ENCODE peak calls at places on chromosomes 7 and 10, in eight cellular contexts. C is spleen, Q is ovary, N is GM12878, G is IMR-90, R is body of pancreas, O is HCT116, F is heart left ventricle. L is an unnamed sample.

GRCh38 chr10:57988964-57989363 is 278.7 kb downstream of the IPMK start:
- DNase-seq in C (no peak), Q (no peak), N (no peak), G (no peak), R (no peak), O (no peak), F (no peak), L (no peak)

GRCh38 chr7:519974-520458 is 370 bp upstream of the PDGFA start:
- DNase-seq in C (no peak), Q (no peak), N (no peak), G (peak; percentile 36), R (peak; percentile 75), O (no peak), F (peak; percentile 70), L (peak; percentile 66)

GRCh38 chr7:48887500-48887899 is 36.8 kb upstream of the CDC14C start:
- DNase-seq in C (no peak), Q (no peak), N (no peak), G (no peak), R (no peak), O (no peak), F (no peak), L (no peak)

GRCh38 chr10:4512557-4513286 is 313.3 kb upstream of the AKR1E2 start:
- DNase-seq in C (no peak), Q (peak; percentile 26), N (no peak), G (peak; percentile 71), R (peak; percentile 27), O (peak; percentile 36), F (peak; percentile 78), L (no peak)

GRCh38 chr10:58140054-58140453 is 127.6 kb downstream of the IPMK start:
- DNase-seq in C (no peak), Q (no peak), N (no peak), G (no peak), R (no peak), O (no peak), F (no peak), L (no peak)

GRCh38 chr7:74003609-74004008 is 24.4 kb upstream of the ELN start:
- DNase-seq in C (no peak), Q (no peak), N (no peak), G (no peak), R (no peak), O (peak; percentile 56), F (no peak), L (no peak)

GRCh38 chr10:80429521-80429966 is 21.2 kb downstream of the PRXL2A start:
- DNase-seq in C (no peak), Q (no peak), N (no peak), G (no peak), R (no peak), O (peak; percentile 76), F (no peak), L (no peak)

GRCh38 chr10:72295330-72295910 is 21.7 kb downstream of the DDIT4 start:
- DNase-seq in C (no peak), Q (no peak), N (no peak), G (no peak), R (no peak), O (no peak), F (no peak), L (no peak)

GRCh38 chr7:2104107-2104710 is 128.5 kb downstream of the MAD1L1 start:
- DNase-seq in C (peak; percentile 91), Q (peak; percentile 95), N (no peak), G (peak; percentile 93), R (peak; percentile 62), O (peak; percentile 67), F (peak; percentile 88), L (peak; percentile 94)

GRCh38 chr7:9201928-9202327 is 768.5 kb downstream of the NXPH1 start:
- DNase-seq in C (no peak), Q (no peak), N (no peak), G (no peak), R (no peak), O (no peak), F (no peak), L (no peak)

GRCh38 chr7:87505122-87505521 is 29.6 kb upstream of the ABCB4 start:
- DNase-seq in C (no peak), Q (no peak), N (no peak), G (peak; percentile 3), R (no peak), O (no peak), F (no peak), L (no peak)

GRCh38 chr10:1121311-1121970 is 65.3 kb downstream of the WDR37 start:
- DNase-seq in C (no peak), Q (no peak), N (no peak), G (no peak), R (no peak), O (no peak), F (no peak), L (no peak)

GRCh38 chr10:31808258-31809218 is 120.1 kb downstream of the ARHGAP12 start:
- DNase-seq in C (no peak), Q (peak; percentile 29), N (peak; percentile 49), G (peak; percentile 80), R (peak; percentile 12), O (peak; percentile 6), F (peak; percentile 38), L (peak; percentile 44)

GRCh38 chr7:66224171-66224773 is 19.1 kb downstream of the TPST1 start:
- DNase-seq in C (no peak), Q (no peak), N (no peak), G (no peak), R (peak; percentile 46), O (no peak), F (no peak), L (no peak)

GRCh38 chr10:44386546-44387052 is 1.7 kb upstream of the CXCL12 start:
- DNase-seq in C (peak; percentile 84), Q (peak; percentile 68), N (no peak), G (peak; percentile 62), R (peak; percentile 81), O (no peak), F (peak; percentile 65), L (peak; percentile 68)

GRCh38 chr10:112520864-112521263 is 73.8 kb downstream of the VTI1A start:
- DNase-seq in C (no peak), Q (no peak), N (no peak), G (no peak), R (no peak), O (no peak), F (no peak), L (no peak)

GRCh38 chr7:100211342-100211780 is 8.4 kb upstream of the PVRIG start:
- DNase-seq in C (peak; percentile 59), Q (no peak), N (peak; percentile 68), G (no peak), R (no peak), O (no peak), F (no peak), L (no peak)

GRCh38 chr7:99791021-99791420 is 7.0 kb upstream of the CYP3A4 start:
- DNase-seq in C (no peak), Q (no peak), N (no peak), G (peak; percentile 17), R (no peak), O (no peak), F (no peak), L (no peak)

GRCh38 chr10:94038024-94038423 is 44.3 kb downstream of the PLCE1 start:
- DNase-seq in C (no peak), Q (no peak), N (no peak), G (peak; percentile 35), R (no peak), O (no peak), F (no peak), L (no peak)

GRCh38 chr10:129101232-129101980 is 365.6 kb upstream of the MGMT start:
- DNase-seq in C (no peak), Q (no peak), N (no peak), G (no peak), R (no peak), O (no peak), F (no peak), L (no peak)

GRCh38 chr7:74187915-74188675 is 13.9 kb downstream of the EIF4H start:
- DNase-seq in C (no peak), Q (no peak), N (no peak), G (peak; percentile 69), R (no peak), O (no peak), F (no peak), L (no peak)

GRCh38 chr7:151251926-151252835 is 3.7 kb upstream of the SMARCD3 start:
- DNase-seq in C (no peak), Q (peak; percentile 82), N (no peak), G (peak; percentile 69), R (peak; percentile 78), O (no peak), F (peak; percentile 85), L (peak; percentile 78)

GRCh38 chr7:158077441-158077840 is 510.2 kb downstream of the PTPRN2 start:
- DNase-seq in C (peak; percentile 55), Q (no peak), N (no peak), G (no peak), R (peak; percentile 0), O (no peak), F (no peak), L (no peak)

GRCh38 chr7:51316666-51317581 is at the start of gene COBL:
- DNase-seq in C (no peak), Q (peak; percentile 26), N (no peak), G (no peak), R (peak; percentile 71), O (no peak), F (peak; percentile 54), L (no peak)
- TF ChIP-seq POLR2A in C (no peak), Q (no peak), N (no peak), G (no peak), R (peak; percentile 62), O (no peak), F (no peak), L (no peak)

GRCh38 chr10:16893664-16894063 is 76.4 kb upstream of the RSU1 start:
- DNase-seq in C (no peak), Q (no peak), N (no peak), G (no peak), R (no peak), O (no peak), F (no peak), L (no peak)
- TF ChIP-seq POLR2A in C (no peak), Q (no peak), N (no peak), G (no peak), R (no peak), O (no peak), F (no peak), L (no peak)

DNA sequence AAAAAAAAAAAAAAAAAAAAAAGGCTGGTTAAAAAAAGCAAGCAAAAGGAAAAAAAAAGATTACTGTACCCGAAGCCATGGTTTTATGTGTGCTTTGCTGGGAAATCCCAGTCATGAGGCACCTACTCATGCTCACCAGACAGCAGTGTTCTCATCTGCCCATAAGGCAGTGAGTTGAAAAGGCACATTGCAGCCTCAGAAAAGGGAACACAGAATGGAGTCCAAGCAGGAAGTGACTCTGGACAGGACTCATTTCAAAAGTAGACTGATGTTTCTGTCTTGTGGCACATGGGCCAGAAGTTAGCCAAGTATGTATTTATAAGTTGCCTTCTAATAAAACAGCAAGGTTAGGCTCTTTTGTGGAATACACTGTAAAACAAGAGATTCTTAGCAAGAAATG is 40.2 kb downstream of the PDSS1 start:
- DNase-seq in C (no peak), Q (no peak), N (peak; percentile 95), G (peak; percentile 55), R (no peak), O (no peak), F (no peak), L (no peak)
- TF ChIP-seq POLR2A in C (no peak), Q (no peak), N (peak; percentile 76), G (no peak), R (no peak), O (no peak), F (no peak), L (no peak)

DNA sequence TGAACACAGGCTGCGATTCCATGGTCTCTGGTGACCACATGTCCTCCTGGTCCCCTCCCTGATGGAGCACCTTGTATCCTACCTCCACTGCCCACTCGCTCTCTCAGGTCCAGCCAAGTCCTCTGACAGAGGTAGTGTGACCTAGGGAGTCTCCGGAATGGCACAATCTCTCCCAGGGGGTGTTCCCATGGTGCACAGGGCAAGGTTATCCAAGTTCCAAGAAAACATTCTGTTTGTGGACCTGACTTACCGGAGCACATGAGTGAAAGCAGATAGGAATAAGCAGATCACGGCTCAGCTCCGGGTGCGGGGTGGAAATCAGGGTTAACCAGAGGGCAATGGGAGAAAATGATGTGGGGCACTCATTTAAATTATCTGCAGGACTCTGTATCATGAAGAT is 45.8 kb upstream of the INSIG1 start:
- DNase-seq in C (peak; percentile 43), Q (no peak), N (no peak), G (no peak), R (peak; percentile 63), O (no peak), F (no peak), L (no peak)
- TF ChIP-seq POLR2A in C (no peak), Q (no peak), N (no peak), G (no peak), R (peak; percentile 30), O (no peak), F (no peak), L (no peak)